ENCODE peak calls at places on chromosomes 2 and 18, in seven cellular contexts. Y, F, U, V, B, W and A are unnamed samples.

GRCh38 chr2:29618024-29618423 is 303.4 kb downstream of the ALK start:
- DNase-seq in Y (no peak), F (no peak), U (no peak), V (no peak), B (no peak), W (no peak), A (no peak)

GRCh38 chr2:17821535-17822451 is 5.5 kb downstream of the MSGN1 start:
- DNase-seq in Y (no peak), F (no peak), U (no peak), V (peak; percentile 44), B (no peak), W (no peak), A (no peak)

GRCh38 chr2:241810304-241811208 is 1.6 kb downstream of the NEU4 start:
- DNase-seq in Y (peak; percentile 84), F (peak; percentile 52), U (peak; percentile 37), V (no peak), B (no peak), W (no peak), A (peak; percentile 79)

GRCh38 chr2:162478721-162479129 is 134.8 kb downstream of the GCA start:
- DNase-seq in Y (no peak), F (no peak), U (no peak), V (no peak), B (no peak), W (no peak), A (no peak)

GRCh38 chr2:214034417-214034816 is 376.4 kb upstream of the VWC2L start:
- DNase-seq in Y (no peak), F (no peak), U (no peak), V (no peak), B (no peak), W (no peak), A (no peak)

GRCh38 chr2:148132400-148132799 is 111.5 kb downstream of the MBD5 start:
- DNase-seq in Y (no peak), F (no peak), U (no peak), V (no peak), B (no peak), W (no peak), A (no peak)

GRCh38 chr18:6859676-6860422 is 130.3 kb downstream of the ARHGAP28 start:
- DNase-seq in Y (no peak), F (no peak), U (no peak), V (no peak), B (no peak), W (no peak), A (no peak)

GRCh38 chr18:63570721-63571120 is 16.4 kb upstream of the SERPINB13 start:
- DNase-seq in Y (no peak), F (no peak), U (no peak), V (no peak), B (no peak), W (no peak), A (no peak)

GRCh38 chr2:149152597-149152996 is 114.1 kb downstream of the LYPD6B start:
- DNase-seq in Y (no peak), F (no peak), U (no peak), V (no peak), B (no peak), W (no peak), A (no peak)

GRCh38 chr2:128306081-128306930 is 12.4 kb downstream of the HS6ST1 start:
- DNase-seq in Y (peak; percentile 83), F (no peak), U (peak; percentile 98), V (peak; percentile 27), B (peak; percentile 89), W (no peak), A (no peak)

GRCh38 chr2:199100326-199101110 is 357.2 kb downstream of the SATB2 start:
- DNase-seq in Y (no peak), F (no peak), U (peak; percentile 53), V (no peak), B (no peak), W (no peak), A (no peak)

GRCh38 chr2:71700880-71701397 is 247.6 kb downstream of the DYSF start:
- DNase-seq in Y (peak; percentile 94), F (peak; percentile 42), U (peak; percentile 91), V (peak; percentile 73), B (peak; percentile 32), W (no peak), A (peak; percentile 62)

GRCh38 chr2:108399479-108399878 is 21.7 kb downstream of the SULT1C4 start:
- DNase-seq in Y (no peak), F (no peak), U (no peak), V (no peak), B (no peak), W (no peak), A (no peak)

GRCh38 chr2:108401800-108402199 is 24.0 kb downstream of the SULT1C4 start:
- DNase-seq in Y (no peak), F (no peak), U (no peak), V (no peak), B (no peak), W (no peak), A (no peak)

GRCh38 chr2:108404784-108405397 is 27.1 kb downstream of the SULT1C4 start:
- DNase-seq in Y (no peak), F (no peak), U (no peak), V (no peak), B (no peak), W (no peak), A (no peak)

GRCh38 chr2:108407864-108408729 is 30.3 kb downstream of the SULT1C4 start:
- DNase-seq in Y (no peak), F (no peak), U (no peak), V (no peak), B (no peak), W (no peak), A (no peak)

DNA sequence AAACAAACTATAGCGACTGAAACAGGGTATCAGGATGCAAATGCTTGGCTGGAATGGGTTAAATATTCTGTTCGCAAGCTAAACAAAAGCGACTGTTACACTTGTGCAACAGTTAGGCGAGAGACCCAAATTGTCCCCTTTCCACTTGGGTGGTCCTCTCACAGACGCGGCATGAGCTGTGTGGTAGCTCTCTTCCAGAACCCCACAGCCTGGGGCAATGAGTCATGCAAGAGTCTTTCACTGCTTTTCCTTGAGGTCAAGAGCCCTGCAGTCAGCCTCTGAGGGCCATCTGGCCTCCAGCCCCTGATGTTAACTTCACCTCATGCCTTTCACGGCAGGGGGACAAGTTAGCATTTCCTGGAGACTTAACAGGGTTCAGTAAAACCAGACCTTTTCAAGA is 25.7 kb downstream of the SULT1C4 start:
- DNase-seq in Y (no peak), F (no peak), U (peak; percentile 99), V (no peak), B (no peak), W (no peak), A (no peak)
- H3K27ac ChIP-seq in Y (no peak overlapping the region), F (no peak overlapping the region), U (peak overlapping the region; percentile 79), V (no peak overlapping the region), B (no peak overlapping the region), W (no peak overlapping the region), A (no peak overlapping the region)

GRCh38 chr2:119696494-119697030 is 17.6 kb downstream of the TMEM177 start:
- DNase-seq in Y (no peak), F (no peak), U (no peak), V (no peak), B (no peak), W (no peak), A (no peak)

GRCh38 chr2:119700866-119701265 is 21.9 kb downstream of the TMEM177 start:
- DNase-seq in Y (no peak), F (no peak), U (no peak), V (no peak), B (no peak), W (no peak), A (no peak)

GRCh38 chr2:119701352-119701751 is 22.4 kb downstream of the TMEM177 start:
- DNase-seq in Y (no peak), F (no peak), U (no peak), V (no peak), B (no peak), W (no peak), A (no peak)

GRCh38 chr2:119697290-119698013 is 18.5 kb downstream of the TMEM177 start:
- DNase-seq in Y (no peak), F (no peak), U (no peak), V (no peak), B (no peak), W (no peak), A (no peak)

DNA sequence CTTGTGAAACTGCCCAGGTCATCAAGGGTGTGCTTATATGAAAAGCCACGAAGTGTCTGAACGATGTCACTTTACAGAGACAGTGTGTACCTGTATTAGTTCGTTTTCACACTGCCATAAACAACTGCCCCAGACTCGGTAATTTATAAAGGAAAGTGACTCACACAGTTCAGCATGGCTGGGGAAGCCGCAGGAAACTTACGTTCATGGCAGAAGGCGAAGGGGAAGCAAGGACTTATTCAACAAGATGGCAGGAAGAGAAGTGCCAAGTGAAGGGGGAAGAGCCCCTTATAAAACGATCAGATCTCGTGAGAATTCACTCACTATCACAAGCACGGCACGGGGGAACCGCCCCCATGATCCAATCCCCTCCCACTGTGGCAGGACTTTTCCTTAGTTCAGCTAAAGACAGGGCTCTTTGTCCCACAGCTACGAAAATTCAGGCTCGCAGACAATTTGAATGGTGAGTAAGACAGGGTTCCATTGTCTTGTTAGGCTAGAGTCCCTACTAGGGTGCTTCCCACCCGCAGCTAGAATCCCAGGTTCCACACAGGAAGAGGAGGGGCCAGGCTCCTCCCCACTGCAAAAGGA is 20.1 kb downstream of the TMEM177 start:
- DNase-seq in Y (no peak), F (no peak), U (no peak), V (no peak), B (no peak), W (no peak), A (no peak)
- H3K27ac ChIP-seq in Y (no peak overlapping the region), F (no peak overlapping the region), U (no peak overlapping the region), V (no peak overlapping the region), B (no peak overlapping the region), W (no peak overlapping the region), A (no peak overlapping the region)

DNA sequence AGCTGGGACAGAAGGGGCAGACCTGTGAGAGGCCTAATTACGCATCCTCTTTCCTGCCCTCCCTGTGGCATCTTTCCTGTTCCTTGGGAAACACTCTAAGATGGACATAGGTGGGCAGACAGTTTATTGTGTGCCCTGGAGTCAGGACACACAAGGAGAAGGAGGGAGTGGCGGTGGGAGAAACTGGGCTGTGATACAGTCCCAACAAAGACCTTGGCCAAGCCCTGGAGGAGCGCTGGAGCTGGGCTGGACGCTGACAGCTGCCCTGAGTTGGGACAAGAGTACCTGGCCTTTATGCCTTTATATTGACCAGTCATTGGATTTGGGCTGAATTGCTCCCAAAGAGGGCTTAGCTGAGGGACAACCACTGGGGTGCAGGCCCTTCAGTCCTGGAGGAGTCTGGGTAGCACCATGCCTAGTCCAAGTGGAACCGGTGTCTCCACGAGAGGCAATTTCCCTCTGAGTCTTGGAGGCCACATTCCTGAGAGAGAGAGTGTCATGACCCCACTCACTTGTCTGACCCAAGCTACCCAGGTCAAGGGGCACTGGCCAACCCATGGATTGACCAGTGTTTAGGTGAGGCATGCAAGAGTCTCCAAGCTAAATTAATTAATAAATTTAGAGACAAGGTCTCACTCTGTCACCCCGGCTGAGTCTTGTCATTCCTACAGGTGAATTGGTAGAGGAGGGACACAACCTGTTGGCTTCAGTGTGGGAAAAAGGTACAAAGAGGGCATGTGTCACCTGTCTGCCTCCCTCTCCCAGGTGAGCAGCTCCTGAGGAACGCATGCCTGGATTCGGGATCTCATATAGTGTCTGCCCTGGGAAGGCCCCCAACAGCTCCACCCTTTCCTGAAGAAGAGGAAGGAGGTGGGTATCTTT is 107.1 kb upstream of the ST3GAL5 start:
- DNase-seq in Y (no peak), F (no peak), U (no peak), V (no peak), B (no peak), W (no peak), A (no peak)
- H3K27ac ChIP-seq in Y (peak overlapping the region; percentile 44), F (peak overlapping the region; percentile 33), U (no peak overlapping the region), V (peak overlapping the region; percentile 55), B (peak overlapping the region; percentile 88), W (peak overlapping the region; percentile 40), A (no peak overlapping the region)

DNA sequence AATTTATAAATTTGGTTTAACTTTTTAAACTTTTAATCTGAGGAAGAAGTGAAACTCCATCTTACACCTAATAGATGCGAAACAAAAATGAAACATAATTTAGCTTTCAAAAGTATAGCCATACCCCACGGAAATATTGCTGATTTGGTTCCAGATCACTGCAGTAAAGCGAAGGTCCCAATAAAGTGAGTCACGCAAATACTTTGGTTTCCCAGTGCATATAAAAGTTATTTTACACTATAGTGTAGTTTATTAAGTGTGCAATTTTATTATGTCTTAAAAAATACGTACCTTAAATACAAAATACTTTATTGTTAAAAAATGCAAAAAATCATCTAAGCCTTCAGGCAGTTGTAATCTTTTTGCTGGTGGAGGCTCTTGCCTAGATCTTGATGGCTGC is 55.1 kb downstream of the TWSG1 start:
- DNase-seq in Y (no peak), F (no peak), U (no peak), V (no peak), B (no peak), W (no peak), A (no peak)
- H3K27ac ChIP-seq in Y (no peak overlapping the region), F (no peak overlapping the region), U (no peak overlapping the region), V (no peak overlapping the region), B (no peak overlapping the region), W (no peak overlapping the region), A (no peak overlapping the region)